ENCODE peak calls at places on chromosomes 3 and 15, in four cellular contexts. L is HepG2, A is K562, X is GM12878. N is an unnamed sample.

GRCh38 chr3:55521086-55522060 is 34.3 kb upstream of the WNT5A start:
- DNase-seq in L (no peak), A (no peak), X (no peak), N (no peak)

GRCh38 chr3:154304116-154304786 is 20.0 kb downstream of the DHX36 start:
- DNase-seq in L (no peak), A (no peak), X (no peak), N (no peak)

GRCh38 chr3:65577875-65578274 is 460.8 kb downstream of the MAGI1 start:
- DNase-seq in L (no peak), A (no peak), X (no peak), N (no peak)

GRCh38 chr3:27483117-27484001 is 825 bp downstream of the SLC4A7 start:
- DNase-seq in L (peak; percentile 35), A (peak; percentile 29), X (peak; percentile 32), N (peak; percentile 45)

GRCh38 chr3:175212896-175213295 is 353.8 kb downstream of the NAALADL2 start:
- DNase-seq in L (no peak), A (no peak), X (no peak), N (no peak)

GRCh38 chr15:57992761-57993295 is 72.7 kb downstream of the ALDH1A2 start:
- DNase-seq in L (no peak), A (no peak), X (no peak), N (no peak)

GRCh38 chr3:31476209-31476608 is 56.5 kb upstream of the STT3B start:
- DNase-seq in L (no peak), A (no peak), X (no peak), N (no peak)

GRCh38 chr3:12579456-12579855 is 22.6 kb downstream of the MKRN2 start:
- DNase-seq in L (no peak), A (no peak), X (no peak), N (no peak)

GRCh38 chr3:120145498-120146285 is 51.4 kb upstream of the GSK3B start:
- DNase-seq in L (no peak), A (no peak), X (no peak), N (no peak)

GRCh38 chr3:56593455-56594158 is 36.6 kb downstream of the CCDC66 start:
- DNase-seq in L (no peak), A (no peak), X (no peak), N (no peak)

GRCh38 chr3:32681811-32682210 is 3.2 kb upstream of the CNOT10 start:
- DNase-seq in L (no peak), A (no peak), X (no peak), N (no peak)

GRCh38 chr3:5022966-5023776 is 43.9 kb downstream of the BHLHE40 start:
- DNase-seq in L (peak; percentile 73), A (peak; percentile 97), X (no peak), N (no peak)

GRCh38 chr15:31352911-31353811 is 26.5 kb downstream of the KLF13 start:
- DNase-seq in L (no peak), A (no peak), X (peak; percentile 83), N (no peak)

GRCh38 chr3:30553641-30554316 is 52.6 kb upstream of the TGFBR2 start:
- DNase-seq in L (no peak), A (no peak), X (no peak), N (no peak)

GRCh38 chr15:39587910-39588530 is 7.1 kb downstream of the THBS1 start:
- DNase-seq in L (no peak), A (no peak), X (no peak), N (no peak)

GRCh38 chr3:42936157-42936981 is 30.4 kb downstream of the ZNF662 start:
- DNase-seq in L (no peak), A (peak; percentile 19), X (no peak), N (no peak)

GRCh38 chr3:43345877-43346276 is 59.5 kb downstream of the SNRK start:
- DNase-seq in L (no peak), A (no peak), X (no peak), N (no peak)

GRCh38 chr3:146747928-146748327 is 142.8 kb upstream of the PLSCR5 start:
- DNase-seq in L (no peak), A (no peak), X (no peak), N (no peak)

GRCh38 chr3:134394380-134394779 is 20.1 kb upstream of the AMOTL2 start:
- DNase-seq in L (no peak), A (no peak), X (no peak), N (no peak)

GRCh38 chr3:57060089-57060829 is at the start of gene SPATA12:
- DNase-seq in L (peak; percentile 91), A (peak; percentile 59), X (no peak), N (peak; percentile 72)

GRCh38 chr3:39180546-39181346 is 11.6 kb downstream of the XIRP1 start:
- DNase-seq in L (peak; percentile 74), A (peak; percentile 96), X (peak; percentile 39), N (peak; percentile 87)

GRCh38 chr3:7682822-7683229 is 818.8 kb upstream of the LMCD1 start:
- DNase-seq in L (no peak), A (peak; percentile 18), X (no peak), N (no peak)

GRCh38 chr3:77939726-77940125 is 899.8 kb downstream of the ROBO2 start:
- DNase-seq in L (no peak), A (no peak), X (no peak), N (no peak)

GRCh38 chr15:58605931-58606330 is 143.6 kb downstream of the ADAM10 start:
- DNase-seq in L (no peak), A (no peak), X (no peak), N (no peak)

GRCh38 chr3:52039846-52040245 is 16.5 kb downstream of the DUSP7 start:
- DNase-seq in L (peak; percentile 93), A (no peak), X (no peak), N (no peak)

GRCh38 chr3:182911782-182912111 is 68.6 kb downstream of the DCUN1D1 start:
- DNase-seq in L (no peak), A (no peak), X (no peak), N (no peak)

GRCh38 chr3:26452363-26452762 is 170.2 kb upstream of the LRRC3B start:
- DNase-seq in L (no peak), A (no peak), X (no peak), N (no peak)

GRCh38 chr3:5016218-5017161 is 37.3 kb downstream of the BHLHE40 start:
- DNase-seq in L (peak; percentile 86), A (peak; percentile 94), X (no peak), N (no peak)

GRCh38 chr15:57509121-57509520 is 82.6 kb upstream of the MYZAP start:
- DNase-seq in L (no peak), A (no peak), X (no peak), N (peak; percentile 38)

GRCh38 chr3:27542469-27542868 is 58.3 kb upstream of the SLC4A7 start:
- DNase-seq in L (no peak), A (no peak), X (no peak), N (no peak)

GRCh38 chr3:178152010-178152409 is 384.2 kb upstream of the KCNMB2 start:
- DNase-seq in L (no peak), A (no peak), X (no peak), N (no peak)

GRCh38 chr3:184335291-184335660 is 2.1 kb upstream of the FAM131A start:
- DNase-seq in L (no peak), A (peak; percentile 24), X (no peak), N (no peak)

GRCh38 chr3:153160451-153161137 is 1.4 kb upstream of the RAP2B start:
- DNase-seq in L (peak; percentile 62), A (peak; percentile 69), X (peak; percentile 85), N (peak; percentile 74)

GRCh38 chr15:83364541-83364940 is 80.1 kb upstream of the BNC1 start:
- DNase-seq in L (no peak), A (no peak), X (no peak), N (no peak)
- TF ChIP-seq TCF7 in L (no peak), A (no peak), X (no peak), N (no peak)

GRCh38 chr15:99537344-99537743 is 28.4 kb upstream of the MEF2A start:
- DNase-seq in L (no peak), A (no peak), X (no peak), N (no peak)

GRCh38 chr15:99538261-99538660 is 27.5 kb upstream of the MEF2A start:
- DNase-seq in L (no peak), A (no peak), X (no peak), N (no peak)

DNA sequence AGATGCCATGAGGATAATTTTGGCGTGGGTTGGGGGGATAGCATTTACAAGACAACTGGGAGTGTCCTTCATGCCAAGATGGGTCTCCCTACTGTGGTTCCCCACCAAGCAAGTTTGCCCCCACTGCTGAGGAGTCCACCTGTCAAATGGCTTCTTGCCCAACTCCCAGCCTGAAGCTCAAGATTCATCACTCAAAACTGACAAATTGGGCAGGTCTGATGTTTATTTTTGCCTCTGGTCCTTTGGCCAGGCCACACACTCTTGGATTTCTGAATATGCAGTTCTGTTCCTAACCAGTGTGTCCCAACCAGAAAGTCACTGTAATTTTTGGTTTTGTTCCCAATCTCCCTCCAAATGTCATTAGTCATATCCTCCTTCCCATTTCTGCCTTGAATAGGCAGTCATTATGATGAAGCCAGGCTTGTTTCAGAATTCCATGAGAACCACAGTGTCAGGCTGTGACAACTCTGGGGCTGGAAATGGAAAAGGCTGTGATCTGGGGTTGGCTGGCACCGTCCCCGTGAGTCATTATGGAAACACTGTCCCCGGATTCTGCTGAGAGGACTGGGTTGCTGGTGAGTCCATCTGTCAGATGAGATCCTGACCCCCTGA is 29.3 kb upstream of the MEF2A start:
- DNase-seq in L (no peak), A (no peak), X (no peak), N (no peak)
- TF ChIP-seq TCF7 in L (no peak), A (no peak), X (no peak), N (no peak)

DNA sequence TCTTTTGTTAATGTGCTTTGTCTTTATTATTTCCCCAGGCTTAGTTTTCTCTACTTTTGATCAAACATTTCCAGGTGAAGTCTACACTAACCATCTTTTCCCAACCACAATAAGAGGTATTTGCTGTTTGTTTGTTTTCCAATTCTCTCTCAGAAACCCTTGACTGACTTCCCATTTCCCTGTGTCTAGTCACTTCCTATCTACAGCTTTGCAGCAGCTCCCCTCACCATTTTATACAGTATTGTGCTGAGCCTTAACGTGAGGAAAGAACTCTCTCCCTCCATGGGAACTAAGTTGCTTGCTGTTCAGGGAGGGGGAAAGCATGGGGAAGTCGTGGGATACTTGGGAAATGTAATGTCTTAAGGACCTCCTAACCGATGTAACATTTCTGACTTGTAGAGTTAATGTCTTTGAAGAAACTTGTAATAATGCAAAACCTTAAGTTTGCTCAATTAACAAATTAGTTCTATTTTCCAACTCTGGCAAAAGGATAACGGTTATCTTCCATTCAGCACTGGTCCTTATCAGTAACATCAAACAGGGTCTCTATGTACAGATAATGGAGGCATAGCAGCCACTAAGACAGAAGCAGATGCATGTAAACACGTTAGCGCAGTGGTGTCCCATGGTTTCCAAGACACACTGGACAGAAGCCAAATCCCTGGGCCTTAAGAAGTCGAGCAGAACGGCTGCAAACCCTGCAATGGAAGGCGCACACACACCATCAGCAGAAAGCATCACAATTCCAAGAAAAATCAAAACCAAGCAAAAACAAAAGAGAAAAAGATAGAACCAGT is 39.7 kb downstream of the NPTN start:
- DNase-seq in L (no peak), A (peak; percentile 71), X (no peak), N (no peak)
- TF ChIP-seq TCF7 in L (no peak), A (no peak), X (no peak), N (no peak)

DNA sequence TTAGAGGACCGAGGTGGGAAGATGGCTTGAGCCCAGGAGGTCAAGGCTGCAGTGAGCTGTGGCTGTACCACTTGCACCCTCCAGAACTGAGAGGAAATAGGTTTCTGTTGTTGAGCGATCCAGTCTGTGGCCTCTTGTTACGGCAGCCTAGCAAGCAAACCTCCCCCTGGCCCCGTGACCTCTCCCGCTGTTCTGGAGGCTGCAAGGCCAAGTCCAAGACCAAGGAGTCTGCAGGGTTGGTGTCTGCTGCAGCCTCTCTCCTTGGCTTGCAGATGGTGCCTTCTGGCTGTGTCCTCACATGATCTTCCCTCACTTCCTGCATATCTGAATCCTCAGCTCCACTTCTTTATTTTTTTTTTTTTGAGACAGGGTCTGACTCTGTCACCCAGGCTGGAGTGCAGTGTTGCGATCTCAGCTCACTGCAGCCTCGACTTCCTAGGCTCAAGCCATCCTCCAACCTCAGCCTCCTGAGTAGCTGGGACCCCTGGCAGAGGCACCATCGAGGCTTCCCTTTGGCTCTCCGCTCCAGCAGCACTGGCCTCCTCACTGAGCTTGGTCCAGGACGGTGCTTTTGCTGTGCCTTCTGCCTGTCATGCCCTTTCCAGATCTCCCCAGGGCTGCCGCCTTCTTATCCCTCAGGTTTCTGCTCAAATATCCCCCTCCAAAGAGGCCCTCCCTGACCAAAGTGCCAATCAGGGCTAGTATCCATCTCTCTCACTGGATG is 18.0 kb upstream of the PLXND1 start:
- DNase-seq in L (no peak), A (no peak), X (no peak), N (no peak)
- TF ChIP-seq TCF7 in L (no peak), A (no peak), X (no peak), N (no peak)

N was measured in WTC11.